ENCODE peak calls at places on chromosomes 5 and 9, in nine cellular contexts. X, L, A, V, I, N, E, S and R are unnamed samples.
A peak's percentile ranks its signal among the peaks of the same experiment; 100 is the strongest.

GRCh38 chr5:16776611-16777251 is 159.4 kb downstream of the MYO10 start:
- DNase-seq in V (peak; percentile 85), X (no peak), N (no peak), I (no peak), S (peak; percentile 6), A (no peak), E (no peak), L (no peak), R (no peak)

GRCh38 chr5:153372433-153373167 is 117.9 kb upstream of the GRIA1 start:
- DNase-seq in E (no peak), N (no peak), X (no peak), V (no peak), S (no peak), A (no peak), L (no peak), I (no peak), R (no peak)

GRCh38 chr5:132790201-132790870 is 13.3 kb upstream of the SEPTIN8 start:
- DNase-seq in X (no peak), V (no peak), A (no peak), E (no peak), N (no peak), S (no peak), I (no peak), L (no peak), R (no peak)

GRCh38 chr5:90488791-90489190 is 14.1 kb downstream of the POLR3G start:
- DNase-seq in S (no peak), N (no peak), X (peak; percentile 79), L (no peak), I (no peak), V (no peak), E (no peak), A (peak; percentile 39), R (no peak)

GRCh38 chr9:7234144-7234543 is 476.4 kb downstream of the KDM4C start:
- DNase-seq in A (peak; percentile 67), L (peak; percentile 3), V (peak; percentile 94), N (peak; percentile 54), X (peak; percentile 63), E (peak; percentile 42), S (peak; percentile 64), I (no peak), R (no peak)

GRCh38 chr5:135324897-135325650 is 74.0 kb downstream of the MACROH2A1 start:
- DNase-seq in N (no peak), L (no peak), X (no peak), S (no peak), V (no peak), E (peak; percentile 73), I (no peak), A (peak; percentile 60), R (no peak)

GRCh38 chr5:109326864-109327263 is 82.9 kb downstream of the PJA2 start:
- DNase-seq in E (no peak), V (no peak), N (no peak), X (no peak), I (no peak), S (no peak), L (no peak), A (no peak), R (no peak)

GRCh38 chr5:140344683-140345423 is 1.6 kb downstream of the HBEGF start:
- DNase-seq in S (no peak), N (peak; percentile 40), L (no peak), A (peak; percentile 83), I (no peak), X (peak; percentile 60), E (no peak), V (peak; percentile 69), R (peak; percentile 64)

GRCh38 chr5:166369326-166369725 is 1922.1 kb upstream of the WWC1 start:
- DNase-seq in L (no peak), V (no peak), S (peak; percentile 77), N (no peak), I (no peak), E (no peak), X (no peak), A (no peak), R (no peak)

GRCh38 chr5:179208706-179209358 is 136.4 kb downstream of the ADAMTS2 start:
- DNase-seq in A (no peak), L (no peak), I (no peak), X (no peak), N (no peak), S (no peak), V (no peak), E (no peak), R (no peak)

GRCh38 chr9:114290561-114290986 is 32.3 kb upstream of the ORM1 start:
- DNase-seq in E (no peak), V (peak; percentile 58), X (no peak), S (no peak), L (no peak), A (no peak), N (no peak), I (no peak), R (no peak)

GRCh38 chr5:147093138-147093537 is 141.7 kb upstream of the STK32A start:
- DNase-seq in V (no peak), L (no peak), E (no peak), I (no peak), X (peak; percentile 61), N (no peak), S (no peak), A (no peak), R (no peak)

GRCh38 chr5:172280937-172281336 is 2.6 kb downstream of the UBTD2 start:
- DNase-seq in L (no peak), E (no peak), S (peak; percentile 70), N (no peak), I (no peak), X (peak; percentile 89), V (no peak), A (peak; percentile 17), R (no peak)

GRCh38 chr5:124596595-124597388 is 149.6 kb downstream of the ZNF608 start:
- DNase-seq in V (no peak), L (no peak), S (peak; percentile 3), N (no peak), X (peak; percentile 80), E (no peak), A (peak; percentile 81), I (no peak), R (peak; percentile 78)

GRCh38 chr9:110389148-110389783 is 51.6 kb upstream of the TXNDC8 start:
- DNase-seq in A (no peak), I (no peak), L (no peak), S (peak; percentile 18), E (no peak), X (no peak), V (no peak), N (no peak), R (no peak)